ENCODE peak calls at places on chromosome 18, in four cellular contexts. P is tibial nerve, U is A549, J is heart left ventricle. I is an unnamed sample.

GRCh38 chr18:7567487-7568425 is 640 bp downstream of the PTPRM start:
- DNase-seq in P (peak; percentile 26), U (peak; percentile 51), J (peak; percentile 61), I (peak; percentile 61)

GRCh38 chr18:68564961-68565360 is 149.9 kb downstream of the TMX3 start:
- DNase-seq in P (no peak), U (no peak), J (no peak), I (no peak)

GRCh38 chr18:44047585-44047984 is 633.1 kb upstream of the SETBP1 start:
- DNase-seq in P (no peak), U (no peak), J (no peak), I (no peak)

GRCh38 chr18:56083889-56084288 is 495.9 kb upstream of the TCF4 start:
- DNase-seq in P (no peak), U (no peak), J (no peak), I (no peak)

GRCh38 chr18:47050468-47050867 is 15.0 kb upstream of the ELOA2 start:
- DNase-seq in P (peak; percentile 38), U (peak; percentile 50), J (no peak), I (no peak)

GRCh38 chr18:63676526-63676925 is 14.8 kb upstream of the SERPINB3 start:
- DNase-seq in P (no peak), U (peak; percentile 56), J (no peak), I (no peak)

GRCh38 chr18:58862851-58863538 is 1.7 kb upstream of the ZNF532 start:
- DNase-seq in P (no peak), U (peak; percentile 45), J (no peak), I (no peak)

GRCh38 chr18:58615150-58616132 is 13.4 kb downstream of the ALPK2 start:
- DNase-seq in P (no peak), U (no peak), J (no peak), I (peak; percentile 42)

GRCh38 chr18:23515911-23516546 is 12.7 kb downstream of the RMC1 start:
- DNase-seq in P (peak; percentile 71), U (peak; percentile 77), J (peak; percentile 73), I (peak; percentile 22)

GRCh38 chr18:58205087-58205779 is 161.2 kb downstream of the NEDD4L start:
- DNase-seq in P (no peak), U (no peak), J (no peak), I (no peak)

GRCh38 chr18:23853448-23854210 is 160.9 kb upstream of the TTC39C start:
- DNase-seq in P (no peak), U (no peak), J (no peak), I (no peak)

GRCh38 chr18:23784811-23785245 is 95.6 kb downstream of the LAMA3 start:
- DNase-seq in P (no peak), U (no peak), J (no peak), I (no peak)

GRCh38 chr18:12904012-12904516 is 20.0 kb upstream of the PTPN2 start:
- DNase-seq in P (no peak), U (no peak), J (no peak), I (no peak)

GRCh38 chr18:59671533-59671932 is 25.7 kb downstream of the CCBE1 start:
- DNase-seq in P (no peak), U (no peak), J (no peak), I (no peak)

GRCh38 chr18:53586923-53587322 is 637.5 kb downstream of the MBD2 start:
- DNase-seq in P (no peak), U (no peak), J (no peak), I (no peak)

GRCh38 chr18:71899707-71900483 is 644.2 kb downstream of the CBLN2 start:
- DNase-seq in P (no peak), U (no peak), J (no peak), I (no peak)

GRCh38 chr18:29012364-29012763 is 835.4 kb upstream of the CDH2 start:
- DNase-seq in P (no peak), U (no peak), J (no peak), I (no peak)

GRCh38 chr18:58579561-58580047 is 49.3 kb downstream of the ALPK2 start:
- DNase-seq in P (no peak), U (peak; percentile 79), J (no peak), I (no peak)

GRCh38 chr18:30439174-30439573 is 603.4 kb downstream of the DSC3 start:
- DNase-seq in P (no peak), U (no peak), J (no peak), I (no peak)

GRCh38 chr18:70535041-70535440 is 246.2 kb downstream of the SOCS6 start:
- DNase-seq in P (no peak), U (no peak), J (no peak), I (no peak)

GRCh38 chr18:50853863-50854271 is 25.1 kb upstream of the ME2 start:
- DNase-seq in P (no peak), U (peak; percentile 79), J (peak; percentile 46), I (no peak)

GRCh38 chr18:23448291-23448690 is 4.8 kb upstream of the RIOK3 start:
- DNase-seq in P (no peak), U (no peak), J (no peak), I (no peak)

GRCh38 chr18:28439870-28440269 is 262.9 kb upstream of the CDH2 start:
- DNase-seq in P (no peak), U (peak; percentile 0), J (no peak), I (no peak)

GRCh38 chr18:53838796-53839195 is 385.7 kb downstream of the MBD2 start:
- DNase-seq in P (no peak), U (no peak), J (no peak), I (no peak)

GRCh38 chr18:57947117-57947516 is 96.9 kb upstream of the NEDD4L start:
- DNase-seq in P (no peak), U (no peak), J (no peak), I (no peak)

GRCh38 chr18:46293699-46294300 is 189.6 kb downstream of the HAUS1 start:
- DNase-seq in P (no peak), U (no peak), J (no peak), I (no peak)

GRCh38 chr18:28960146-28960545 is 783.2 kb upstream of the CDH2 start:
- DNase-seq in P (no peak), U (no peak), J (no peak), I (no peak)

GRCh38 chr18:6624271-6624670 is 105.2 kb upstream of the ARHGAP28 start:
- DNase-seq in P (no peak), U (no peak), J (no peak), I (no peak)

GRCh38 chr18:68428666-68429065 is 286.2 kb downstream of the TMX3 start:
- DNase-seq in P (no peak), U (no peak), J (no peak), I (no peak)

GRCh38 chr18:48546411-48546810 is 7.6 kb downstream of the CTIF start:
- DNase-seq in P (no peak), U (no peak), J (no peak), I (no peak)

GRCh38 chr18:68017385-68017784 is 500.9 kb upstream of the DSEL start:
- DNase-seq in P (no peak), U (peak; percentile 7), J (no peak), I (no peak)

GRCh38 chr18:57942493-57942892 is 101.5 kb upstream of the NEDD4L start:
- DNase-seq in P (no peak), U (no peak), J (no peak), I (no peak)

GRCh38 chr18:44765451-44765850 is 84.8 kb downstream of the SETBP1 start:
- DNase-seq in P (no peak), U (no peak), J (no peak), I (no peak)

GRCh38 chr18:69838620-69839411 is 108.9 kb downstream of the CD226 start:
- DNase-seq in P (no peak), U (peak; percentile 79), J (no peak), I (no peak)

GRCh38 chr18:45664824-45665763 is 49.8 kb downstream of the SLC14A2 start:
- DNase-seq in P (peak; percentile 85), U (peak; percentile 46), J (no peak), I (peak; percentile 24)

GRCh38 chr18:30650499-30650898 is 392.0 kb downstream of the DSC3 start:
- DNase-seq in P (no peak), U (no peak), J (no peak), I (no peak)

GRCh38 chr18:77984178-77984577 is 734.5 kb downstream of the GALR1 start:
- DNase-seq in P (no peak), U (no peak), J (no peak), I (no peak)

GRCh38 chr18:46660955-46661749 is 4.1 kb upstream of the LOXHD1 start:
- DNase-seq in P (no peak), U (peak; percentile 8), J (no peak), I (peak; percentile 28)

GRCh38 chr18:35343936-35344735 is at the start of gene ZNF24:
- DNase-seq in P (peak; percentile 94), U (peak; percentile 90), J (peak; percentile 97), I (peak; percentile 93)
- TF ChIP-seq POLR2A in P (peak; percentile 66), U (peak; percentile 49), J (peak; percentile 57), I (peak; percentile 83)

GRCh38 chr18:22339913-22340312 is 77.8 kb downstream of the CTAGE1 start:
- DNase-seq in P (no peak), U (no peak), J (no peak), I (no peak)
- H3K4me1 ChIP-seq in P (no peaks in the 10 kb centered on the region), U (peaks cover 3% of the 10 kb centered on the region), J (peaks cover 12% of the 10 kb centered on the region), I (no peaks in the 10 kb centered on the region)

DNA sequence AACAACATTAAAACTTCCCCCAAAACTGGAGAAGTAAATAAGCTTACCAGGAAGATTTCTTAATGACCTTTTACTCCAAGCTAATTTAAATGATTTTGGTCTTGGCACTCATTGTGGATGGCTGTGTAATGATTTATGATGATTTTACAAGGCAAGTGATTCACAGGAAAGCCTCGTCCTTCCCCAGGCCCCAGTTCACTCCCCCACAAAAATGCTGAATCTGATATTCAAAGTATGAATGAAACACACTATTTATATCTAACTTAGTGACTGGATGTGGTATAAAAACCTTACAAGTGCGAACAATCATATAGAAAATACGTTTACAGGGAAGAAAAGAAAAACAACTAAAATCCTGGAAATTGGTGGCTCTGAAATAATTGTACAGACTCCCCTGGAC is 49.8 kb downstream of the ZNF516 start:
- DNase-seq in P (no peak), U (no peak), J (no peak), I (no peak)
- H3K27ac ChIP-seq in P (peak overlapping the region; percentile 63), U (peak overlapping the region; percentile 81), J (no peak overlapping the region), I (peak overlapping the region; percentile 15)

GRCh38 chr18:10927290-10927979 is 221.9 kb downstream of the PIEZO2 start:
- DNase-seq in P (no peak), U (no peak), J (no peak), I (no peak)

GRCh38 chr18:10927980-10928605 is 221.3 kb downstream of the PIEZO2 start:
- DNase-seq in P (no peak), U (no peak), J (no peak), I (no peak)

GRCh38 chr18:10928971-10929373 is 220.4 kb downstream of the PIEZO2 start:
- DNase-seq in P (no peak), U (no peak), J (no peak), I (no peak)

GRCh38 chr18:10924290-10924689 is 225.1 kb downstream of the PIEZO2 start:
- DNase-seq in P (no peak), U (no peak), J (no peak), I (no peak)

GRCh38 chr18:10926565-10927194 is 222.7 kb downstream of the PIEZO2 start:
- DNase-seq in P (no peak), U (no peak), J (no peak), I (no peak)
- TF ChIP-seq POLR2A in P (no peak), U (no peak), J (no peak), I (no peak)

GRCh38 chr18:8794133-8794986 is 89.0 kb downstream of the MTCL1 start:
- DNase-seq in P (no peak), U (peak; percentile 70), J (no peak), I (no peak)
- H3K4me1 ChIP-seq in P (no peaks in the 10 kb centered on the region), U (peaks cover 86% of the 10 kb centered on the region), J (no peaks in the 10 kb centered on the region), I (peaks cover 9% of the 10 kb centered on the region)

I was measured in gastrocnemius medialis.